ENCODE peak calls at places on chromosomes 13 and 19, in five cellular contexts. K, Q, Z, U and D are unnamed samples.

GRCh38 chr19:29247051-29247450 is 34.1 kb upstream of the UQCRFS1 start:
- DNase-seq in Z (no peak), U (no peak), K (no peak), Q (no peak), D (no peak)

GRCh38 chr13:99553033-99553432 is 51.8 kb downstream of the TM9SF2 start:
- DNase-seq in Z (no peak), Q (no peak), U (no peak), K (no peak), D (no peak)

GRCh38 chr19:35459414-35460082 is 11.5 kb downstream of the FFAR2 start:
- DNase-seq in Q (no peak), U (peak), K (no peak), Z (no peak), D (peak)

GRCh38 chr13:110392510-110393233 is 85.6 kb downstream of the COL4A2 start:
- DNase-seq in K (no peak), U (no peak), Z (no peak), Q (peak), D (peak)

GRCh38 chr13:28636677-28637317 is 22.1 kb upstream of the POMP start:
- DNase-seq in K (peak), U (peak), Z (no peak), Q (peak), D (peak)

GRCh38 chr19:1312732-1313694 is 27.3 kb downstream of the EFNA2 start:
- DNase-seq in K (peak), U (no peak), Z (no peak), Q (peak), D (peak)

GRCh38 chr13:109729031-109729870 is 57.1 kb downstream of the IRS2 start:
- DNase-seq in Z (no peak), Q (peak), U (no peak), K (no peak), D (peak)

GRCh38 chr19:16343156-16343555 is 18.5 kb downstream of the KLF2 start:
- DNase-seq in U (no peak), K (no peak), Q (no peak), Z (no peak), D (no peak)

GRCh38 chr19:55508120-55508519 is 19.9 kb downstream of the SSC5D start:
- DNase-seq in U (no peak), Q (no peak), Z (no peak), K (no peak), D (no peak)

GRCh38 chr13:20565120-20565736 is 1.7 kb upstream of the IFT88 start:
- DNase-seq in Q (no peak), K (no peak), Z (no peak), U (no peak), D (no peak)

GRCh38 chr19:46620716-46621115 is 4.2 kb downstream of the PTGIR start:
- DNase-seq in U (no peak), Q (peak), Z (no peak), K (no peak), D (no peak)

GRCh38 chr19:51965583-51965982 is 21.1 kb downstream of the ZNF350 start:
- DNase-seq in Z (no peak), U (no peak), K (no peak), Q (no peak), D (no peak)

GRCh38 chr13:95301947-95302386 is 716 bp upstream of the ABCC4 start:
- DNase-seq in U (no peak), Z (no peak), Q (no peak), K (no peak), D (no peak)

GRCh38 chr13:59360916-59361315 is 802.8 kb downstream of the DIAPH3 start:
- DNase-seq in Z (no peak), K (no peak), Q (no peak), U (no peak), D (no peak)

GRCh38 chr13:51995677-51996551 is 15.3 kb downstream of the ATP7B start:
- DNase-seq in Z (no peak), K (no peak), Q (no peak), U (no peak), D (no peak)

GRCh38 chr19:42284066-42284501 is 15.0 kb downstream of the CIC start:
- DNase-seq in K (no peak), Q (peak), U (peak), Z (peak), D (peak)

GRCh38 chr19:33621811-33622504 is at the start of gene CHST8:
- DNase-seq in Z (no peak), Q (peak), K (no peak), U (peak), D (peak)

GRCh38 chr13:38635030-38635429 is 51.8 kb upstream of the FREM2 start:
- DNase-seq in Q (no peak), Z (no peak), K (no peak), U (no peak), D (no peak)

GRCh38 chr19:8147579-8147978 is 1.8 kb downstream of the FBN3 start:
- DNase-seq in K (no peak), Z (no peak), U (no peak), Q (no peak), D (no peak)

GRCh38 chr13:50365683-50366391 is 350.6 kb downstream of the KCNRG start:
- DNase-seq in Q (no peak), U (no peak), K (no peak), Z (peak), D (peak)

GRCh38 chr19:42281175-42282035 is 12.4 kb downstream of the CIC start:
- DNase-seq in Z (no peak), K (no peak), U (no peak), Q (peak), D (no peak)

GRCh38 chr13:47168086-47168485 is 271.2 kb upstream of the HTR2A start:
- DNase-seq in Z (no peak), K (no peak), Q (peak), U (no peak), D (peak)

GRCh38 chr13:104057851-104058250 is 991.6 kb upstream of the SLC10A2 start:
- DNase-seq in U (no peak), K (no peak), Z (no peak), Q (no peak), D (peak)

GRCh38 chr19:28867978-28868377 is 345.0 kb downstream of the UQCRFS1 start:
- DNase-seq in K (no peak), Z (no peak), U (no peak), Q (no peak), D (no peak)

GRCh38 chr13:100664171-100664900 is 10.3 kb downstream of the TMTC4 start:
- DNase-seq in U (no peak), Z (no peak), K (no peak), Q (no peak), D (no peak)

GRCh38 chr13:39415003-39415402 is 188.0 kb downstream of the LHFPL6 start:
- DNase-seq in U (no peak), K (no peak), Z (no peak), Q (no peak), D (peak)

GRCh38 chr19:7386308-7386707 is 37.6 kb downstream of the ARHGEF18 start:
- DNase-seq in Z (no peak), U (no peak), K (no peak), Q (peak), D (no peak)

GRCh38 chr13:47033216-47033615 is 136.4 kb upstream of the HTR2A start:
- DNase-seq in K (no peak), Q (peak), U (no peak), Z (no peak), D (peak)

GRCh38 chr19:17243340-17243853 is 2.3 kb downstream of the NR2F6 start:
- DNase-seq in Z (no peak), K (no peak), U (no peak), Q (no peak), D (no peak)

GRCh38 chr13:101092985-101093384 is 323.3 kb downstream of the NALCN start:
- DNase-seq in Q (no peak), K (no peak), U (no peak), Z (no peak), D (peak)

GRCh38 chr13:113997845-113998751 is 24.2 kb upstream of the C13orf46 start:
- DNase-seq in Q (peak), K (no peak), U (no peak), Z (no peak), D (peak)

GRCh38 chr13:28684257-28684656 is 25.3 kb downstream of the POMP start:
- DNase-seq in Q (no peak), Z (no peak), U (peak), K (no peak), D (peak)

GRCh38 chr19:1065606-1066109 is 1.3 kb upstream of the ARHGAP45 start:
- DNase-seq in Z (no peak), K (peak), U (no peak), Q (no peak), D (no peak)